ENCODE peak calls at places on chromosomes 11 and 22, in nine cellular contexts. One of them, this sample, is unnamed.

GRCh38 chr11:36376888-36377758 is 81.0 kb downstream of the PRR5L start:
- DNase-seq in adipocyte: peak; percentile 83
- DNase-seq in PC-9: peak; percentile 9
- DNase-seq in A549: peak; percentile 52
- DNase-seq in neuronal stem cell: peak; percentile 63
- DNase-seq in fibroblast of lung: no peak
- DNase-seq in CD8-positive, alpha-beta T cell: peak; percentile 21
- DNase-seq in CD4-positive, CD25-positive, alpha-beta regulatory T cell: peak; percentile 45
- DNase-seq in HCT116: no peak
- DNase-seq in this sample: peak; percentile 89

GRCh38 chr22:29917052-29917902 is 34.3 kb downstream of the MTMR3 start:
- DNase-seq in adipocyte: peak; percentile 29
- DNase-seq in PC-9: no peak
- DNase-seq in A549: no peak
- DNase-seq in neuronal stem cell: no peak
- DNase-seq in fibroblast of lung: peak; percentile 51
- DNase-seq in CD8-positive, alpha-beta T cell: no peak
- DNase-seq in CD4-positive, CD25-positive, alpha-beta regulatory T cell: no peak
- DNase-seq in HCT116: no peak
- DNase-seq in this sample: no peak

GRCh38 chr11:123457187-123457770 is 27.2 kb downstream of the GRAMD1B start:
- DNase-seq in adipocyte: no peak
- DNase-seq in PC-9: no peak
- DNase-seq in A549: no peak
- DNase-seq in neuronal stem cell: no peak
- DNase-seq in fibroblast of lung: no peak
- DNase-seq in CD8-positive, alpha-beta T cell: no peak
- DNase-seq in CD4-positive, CD25-positive, alpha-beta regulatory T cell: peak; percentile 71
- DNase-seq in HCT116: no peak
- DNase-seq in this sample: no peak

GRCh38 chr11:65429069-65429681 is 6.6 kb downstream of the NEAT1 start:
- DNase-seq in adipocyte: peak; percentile 69
- DNase-seq in PC-9: peak; percentile 23
- DNase-seq in A549: no peak
- DNase-seq in neuronal stem cell: no peak
- DNase-seq in fibroblast of lung: peak; percentile 81
- DNase-seq in CD8-positive, alpha-beta T cell: no peak
- DNase-seq in CD4-positive, CD25-positive, alpha-beta regulatory T cell: peak; percentile 63
- DNase-seq in HCT116: no peak
- DNase-seq in this sample: no peak

GRCh38 chr11:6096417-6096816 is 11.1 kb upstream of the OR56B4 start:
- DNase-seq in adipocyte: no peak
- DNase-seq in PC-9: no peak
- DNase-seq in A549: no peak
- DNase-seq in neuronal stem cell: no peak
- DNase-seq in fibroblast of lung: no peak
- DNase-seq in CD8-positive, alpha-beta T cell: no peak
- DNase-seq in CD4-positive, CD25-positive, alpha-beta regulatory T cell: no peak
- DNase-seq in HCT116: no peak
- DNase-seq in this sample: no peak

GRCh38 chr11:105769627-105770026 is 159.8 kb downstream of the GRIA4 start:
- DNase-seq in adipocyte: no peak
- DNase-seq in PC-9: no peak
- DNase-seq in A549: no peak
- DNase-seq in neuronal stem cell: no peak
- DNase-seq in fibroblast of lung: no peak
- DNase-seq in CD8-positive, alpha-beta T cell: no peak
- DNase-seq in CD4-positive, CD25-positive, alpha-beta regulatory T cell: no peak
- DNase-seq in HCT116: no peak
- DNase-seq in this sample: no peak

GRCh38 chr11:29333993-29334780 is 682.6 kb downstream of the KCNA4 start:
- DNase-seq in adipocyte: peak; percentile 81
- DNase-seq in PC-9: no peak
- DNase-seq in A549: peak; percentile 61
- DNase-seq in neuronal stem cell: peak; percentile 18
- DNase-seq in fibroblast of lung: peak; percentile 67
- DNase-seq in CD8-positive, alpha-beta T cell: no peak
- DNase-seq in CD4-positive, CD25-positive, alpha-beta regulatory T cell: no peak
- DNase-seq in HCT116: peak; percentile 29
- DNase-seq in this sample: peak; percentile 77

GRCh38 chr11:5689551-5689983 is at the start of gene TRIM22:
- DNase-seq in adipocyte: peak; percentile 75
- DNase-seq in PC-9: no peak
- DNase-seq in A549: no peak
- DNase-seq in neuronal stem cell: no peak
- DNase-seq in fibroblast of lung: peak; percentile 62
- DNase-seq in CD8-positive, alpha-beta T cell: peak; percentile 49
- DNase-seq in CD4-positive, CD25-positive, alpha-beta regulatory T cell: peak; percentile 93
- DNase-seq in HCT116: no peak
- DNase-seq in this sample: peak; percentile 56

GRCh38 chr11:2558861-2559526 is 114.2 kb downstream of the KCNQ1 start:
- DNase-seq in adipocyte: no peak
- DNase-seq in PC-9: no peak
- DNase-seq in A549: no peak
- DNase-seq in neuronal stem cell: no peak
- DNase-seq in fibroblast of lung: no peak
- DNase-seq in CD8-positive, alpha-beta T cell: no peak
- DNase-seq in CD4-positive, CD25-positive, alpha-beta regulatory T cell: no peak
- DNase-seq in HCT116: no peak
- DNase-seq in this sample: no peak

GRCh38 chr11:15863411-15863810 is 492.9 kb downstream of the SOX6 start:
- DNase-seq in adipocyte: no peak
- DNase-seq in PC-9: no peak
- DNase-seq in A549: no peak
- DNase-seq in neuronal stem cell: no peak
- DNase-seq in fibroblast of lung: peak; percentile 28
- DNase-seq in CD8-positive, alpha-beta T cell: no peak
- DNase-seq in CD4-positive, CD25-positive, alpha-beta regulatory T cell: no peak
- DNase-seq in HCT116: no peak
- DNase-seq in this sample: no peak

GRCh38 chr22:24590596-24591173 is 2.2 kb downstream of the LRRC75B start:
- DNase-seq in adipocyte: no peak
- DNase-seq in PC-9: no peak
- DNase-seq in A549: no peak
- DNase-seq in neuronal stem cell: no peak
- DNase-seq in fibroblast of lung: no peak
- DNase-seq in CD8-positive, alpha-beta T cell: no peak
- DNase-seq in CD4-positive, CD25-positive, alpha-beta regulatory T cell: no peak
- DNase-seq in HCT116: no peak
- DNase-seq in this sample: no peak

GRCh38 chr22:42646569-42647525 is 2.3 kb downstream of the CYB5R3 start:
- DNase-seq in adipocyte: no peak
- DNase-seq in PC-9: no peak
- DNase-seq in A549: no peak
- DNase-seq in neuronal stem cell: no peak
- DNase-seq in fibroblast of lung: no peak
- DNase-seq in CD8-positive, alpha-beta T cell: no peak
- DNase-seq in CD4-positive, CD25-positive, alpha-beta regulatory T cell: no peak
- DNase-seq in HCT116: no peak
- DNase-seq in this sample: no peak

GRCh38 chr11:48049036-48049435 is 68.7 kb downstream of the PTPRJ start:
- DNase-seq in adipocyte: no peak
- DNase-seq in PC-9: no peak
- DNase-seq in A549: no peak
- DNase-seq in neuronal stem cell: no peak
- DNase-seq in fibroblast of lung: no peak
- DNase-seq in CD8-positive, alpha-beta T cell: no peak
- DNase-seq in CD4-positive, CD25-positive, alpha-beta regulatory T cell: no peak
- DNase-seq in HCT116: no peak
- DNase-seq in this sample: no peak

GRCh38 chr22:49827853-49828598 is at the start of gene BRD1:
- DNase-seq in adipocyte: peak; percentile 88
- DNase-seq in PC-9: no peak
- DNase-seq in A549: no peak
- DNase-seq in neuronal stem cell: peak; percentile 37
- DNase-seq in fibroblast of lung: peak; percentile 56
- DNase-seq in CD8-positive, alpha-beta T cell: peak; percentile 47
- DNase-seq in CD4-positive, CD25-positive, alpha-beta regulatory T cell: peak; percentile 77
- DNase-seq in HCT116: no peak
- DNase-seq in this sample: peak; percentile 57

GRCh38 chr11:31641477-31642062 is 132.0 kb downstream of the ELP4 start:
- DNase-seq in adipocyte: peak; percentile 56
- DNase-seq in PC-9: peak; percentile 22
- DNase-seq in A549: peak; percentile 1
- DNase-seq in neuronal stem cell: peak; percentile 38
- DNase-seq in fibroblast of lung: peak; percentile 43
- DNase-seq in CD8-positive, alpha-beta T cell: no peak
- DNase-seq in CD4-positive, CD25-positive, alpha-beta regulatory T cell: no peak
- DNase-seq in HCT116: peak; percentile 39
- DNase-seq in this sample: peak; percentile 43

GRCh38 chr11:88169881-88170280 is 5.4 kb downstream of the RAB38 start:
- DNase-seq in adipocyte: no peak
- DNase-seq in PC-9: no peak
- DNase-seq in A549: no peak
- DNase-seq in neuronal stem cell: no peak
- DNase-seq in fibroblast of lung: no peak
- DNase-seq in CD8-positive, alpha-beta T cell: no peak
- DNase-seq in CD4-positive, CD25-positive, alpha-beta regulatory T cell: no peak
- DNase-seq in HCT116: no peak
- DNase-seq in this sample: no peak

GRCh38 chr11:66564538-66564937 is 3.9 kb downstream of the CTSF start:
- DNase-seq in adipocyte: no peak
- DNase-seq in PC-9: no peak
- DNase-seq in A549: no peak
- DNase-seq in neuronal stem cell: no peak
- DNase-seq in fibroblast of lung: no peak
- DNase-seq in CD8-positive, alpha-beta T cell: no peak
- DNase-seq in CD4-positive, CD25-positive, alpha-beta regulatory T cell: no peak
- DNase-seq in HCT116: no peak
- DNase-seq in this sample: no peak

GRCh38 chr11:23021287-23021863 is 161.1 kb upstream of the CCDC179 start:
- DNase-seq in adipocyte: peak; percentile 78
- DNase-seq in PC-9: peak; percentile 14
- DNase-seq in A549: peak; percentile 8
- DNase-seq in neuronal stem cell: peak; percentile 39
- DNase-seq in fibroblast of lung: peak; percentile 50
- DNase-seq in CD8-positive, alpha-beta T cell: no peak
- DNase-seq in CD4-positive, CD25-positive, alpha-beta regulatory T cell: no peak
- DNase-seq in HCT116: no peak
- DNase-seq in this sample: peak; percentile 20

GRCh38 chr11:111361874-111362273 is 17.2 kb downstream of the POU2AF1 start:
- DNase-seq in adipocyte: no peak
- DNase-seq in PC-9: peak; percentile 59
- DNase-seq in A549: no peak
- DNase-seq in neuronal stem cell: no peak
- DNase-seq in fibroblast of lung: no peak
- DNase-seq in CD8-positive, alpha-beta T cell: no peak
- DNase-seq in CD4-positive, CD25-positive, alpha-beta regulatory T cell: no peak
- DNase-seq in HCT116: no peak
- DNase-seq in this sample: no peak
- H3K4me1 ChIP-seq in adipocyte: no peaks in the 10 kb centered on the region
- H3K4me1 ChIP-seq in PC-9: peaks cover 36% of the 10 kb centered on the region
- H3K4me1 ChIP-seq in A549: no peaks in the 10 kb centered on the region
- H3K4me1 ChIP-seq in neuronal stem cell: no peaks in the 10 kb centered on the region
- H3K4me1 ChIP-seq in fibroblast of lung: no peaks in the 10 kb centered on the region
- H3K4me1 ChIP-seq in CD8-positive, alpha-beta T cell: no peaks in the 10 kb centered on the region
- H3K4me1 ChIP-seq in CD4-positive, CD25-positive, alpha-beta regulatory T cell: no peaks in the 10 kb centered on the region
- H3K4me1 ChIP-seq in HCT116: no peaks in the 10 kb centered on the region
- H3K4me1 ChIP-seq in this sample: no peaks in the 10 kb centered on the region

GRCh38 chr11:1131033-1131911 is 26.5 kb upstream of the MUC5AC start:
- DNase-seq in adipocyte: no peak
- DNase-seq in PC-9: no peak
- DNase-seq in A549: no peak
- DNase-seq in neuronal stem cell: no peak
- DNase-seq in fibroblast of lung: no peak
- DNase-seq in CD8-positive, alpha-beta T cell: no peak
- DNase-seq in CD4-positive, CD25-positive, alpha-beta regulatory T cell: no peak
- DNase-seq in HCT116: no peak
- DNase-seq in this sample: no peak

GRCh38 chr11:1128333-1129142 is 29.2 kb upstream of the MUC5AC start:
- DNase-seq in adipocyte: no peak
- DNase-seq in PC-9: no peak
- DNase-seq in A549: no peak
- DNase-seq in neuronal stem cell: no peak
- DNase-seq in fibroblast of lung: no peak
- DNase-seq in CD8-positive, alpha-beta T cell: no peak
- DNase-seq in CD4-positive, CD25-positive, alpha-beta regulatory T cell: no peak
- DNase-seq in HCT116: no peak
- DNase-seq in this sample: no peak

GRCh38 chr11:1130276-1131032 is 27.3 kb upstream of the MUC5AC start:
- DNase-seq in adipocyte: no peak
- DNase-seq in PC-9: no peak
- DNase-seq in A549: no peak
- DNase-seq in neuronal stem cell: no peak
- DNase-seq in fibroblast of lung: no peak
- DNase-seq in CD8-positive, alpha-beta T cell: no peak
- DNase-seq in CD4-positive, CD25-positive, alpha-beta regulatory T cell: no peak
- DNase-seq in HCT116: no peak
- DNase-seq in this sample: no peak

GRCh38 chr11:1129143-1129665 is 28.5 kb upstream of the MUC5AC start:
- DNase-seq in adipocyte: no peak
- DNase-seq in PC-9: no peak
- DNase-seq in A549: no peak
- DNase-seq in neuronal stem cell: no peak
- DNase-seq in fibroblast of lung: no peak
- DNase-seq in CD8-positive, alpha-beta T cell: no peak
- DNase-seq in CD4-positive, CD25-positive, alpha-beta regulatory T cell: no peak
- DNase-seq in HCT116: no peak
- DNase-seq in this sample: no peak

GRCh38 chr11:1129666-1130160 is 28.0 kb upstream of the MUC5AC start:
- DNase-seq in adipocyte: no peak
- DNase-seq in PC-9: peak; percentile 39
- DNase-seq in A549: no peak
- DNase-seq in neuronal stem cell: no peak
- DNase-seq in fibroblast of lung: no peak
- DNase-seq in CD8-positive, alpha-beta T cell: no peak
- DNase-seq in CD4-positive, CD25-positive, alpha-beta regulatory T cell: no peak
- DNase-seq in HCT116: no peak
- DNase-seq in this sample: no peak
- H3K4me3 ChIP-seq in adipocyte: no peak overlapping the region
- H3K4me3 ChIP-seq in PC-9: no peak overlapping the region
- H3K4me3 ChIP-seq in A549: no peak overlapping the region
- H3K4me3 ChIP-seq in neuronal stem cell: no peak overlapping the region
- H3K4me3 ChIP-seq in fibroblast of lung: no peak overlapping the region
- H3K4me3 ChIP-seq in CD8-positive, alpha-beta T cell: no peak overlapping the region
- H3K4me3 ChIP-seq in CD4-positive, CD25-positive, alpha-beta regulatory T cell: no peak overlapping the region
- H3K4me3 ChIP-seq in HCT116: no peak overlapping the region
- H3K4me3 ChIP-seq in this sample: no peak overlapping the region

GRCh38 chr22:23385301-23386244 is 194.5 kb downstream of the IGLL1 start:
- DNase-seq in adipocyte: peak; percentile 82
- DNase-seq in PC-9: peak; percentile 75
- DNase-seq in A549: peak; percentile 79
- DNase-seq in neuronal stem cell: peak; percentile 72
- DNase-seq in fibroblast of lung: peak; percentile 75
- DNase-seq in CD8-positive, alpha-beta T cell: peak; percentile 64
- DNase-seq in CD4-positive, CD25-positive, alpha-beta regulatory T cell: peak; percentile 78
- DNase-seq in HCT116: peak; percentile 61
- DNase-seq in this sample: peak; percentile 68
- H3K9me3 ChIP-seq in adipocyte: no peaks in the 10 kb centered on the region
- H3K9me3 ChIP-seq in PC-9: no peaks in the 10 kb centered on the region
- H3K9me3 ChIP-seq in A549: no peaks in the 10 kb centered on the region
- H3K9me3 ChIP-seq in neuronal stem cell: no peaks in the 10 kb centered on the region
- H3K9me3 ChIP-seq in fibroblast of lung: no peaks in the 10 kb centered on the region
- H3K9me3 ChIP-seq in CD8-positive, alpha-beta T cell: no peaks in the 10 kb centered on the region
- H3K9me3 ChIP-seq in CD4-positive, CD25-positive, alpha-beta regulatory T cell: no peaks in the 10 kb centered on the region
- H3K9me3 ChIP-seq in HCT116: no peaks in the 10 kb centered on the region
- H3K9me3 ChIP-seq in this sample: no peaks in the 10 kb centered on the region

DNA sequence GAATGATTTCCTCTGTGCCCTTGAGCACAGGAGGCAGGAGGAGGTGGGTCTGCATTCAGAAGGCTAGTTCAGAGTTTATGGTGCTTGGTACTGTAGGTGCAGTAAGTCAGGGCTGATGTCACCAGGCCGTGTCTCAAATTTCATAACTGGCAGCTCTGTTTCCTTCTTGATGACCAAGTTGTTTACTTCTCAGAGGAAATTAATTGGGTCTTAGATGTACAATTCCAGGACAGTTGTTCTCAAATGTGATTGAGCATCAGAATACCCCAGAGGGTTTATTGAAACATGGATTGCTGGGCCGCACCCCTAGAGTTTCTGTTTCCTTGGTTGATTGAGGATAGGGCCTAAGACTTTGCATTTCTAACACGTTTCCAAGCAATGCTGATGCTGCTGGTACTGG is 6.2 kb downstream of the AMOTL1 start:
- DNase-seq in adipocyte: no peak
- DNase-seq in PC-9: no peak
- DNase-seq in A549: no peak
- DNase-seq in neuronal stem cell: no peak
- DNase-seq in fibroblast of lung: peak; percentile 39
- DNase-seq in CD8-positive, alpha-beta T cell: no peak
- DNase-seq in CD4-positive, CD25-positive, alpha-beta regulatory T cell: no peak
- DNase-seq in HCT116: no peak
- DNase-seq in this sample: no peak
- H3K4me1 ChIP-seq in adipocyte: peaks cover 41% of the 10 kb centered on the region
- H3K4me1 ChIP-seq in PC-9: peaks cover 86% of the 10 kb centered on the region
- H3K4me1 ChIP-seq in A549: peaks cover 32% of the 10 kb centered on the region
- H3K4me1 ChIP-seq in neuronal stem cell: peaks cover 13% of the 10 kb centered on the region
- H3K4me1 ChIP-seq in fibroblast of lung: peaks cover 7% of the 10 kb centered on the region
- H3K4me1 ChIP-seq in CD8-positive, alpha-beta T cell: no peaks in the 10 kb centered on the region
- H3K4me1 ChIP-seq in CD4-positive, CD25-positive, alpha-beta regulatory T cell: no peaks in the 10 kb centered on the region
- H3K4me1 ChIP-seq in HCT116: peaks cover 50% of the 10 kb centered on the region
- H3K4me1 ChIP-seq in this sample: peaks cover 10% of the 10 kb centered on the region

This sample was measured in SJSA1.